ENCODE peak calls at places on chromosomes 5 and 9, in five cellular contexts. V is HT1080, M is coronary artery, E is NCI-H1092, Y is AG08396. G is an unnamed sample.

GRCh38 chr5:107378218-107378899 is 292.4 kb downstream of the EFNA5 start:
- DNase-seq in V (peak; percentile 61), M (no peak), E (no peak), Y (no peak), G (no peak)

GRCh38 chr9:136722969-136723356 is 10.6 kb downstream of the DIPK1B start:
- DNase-seq in V (peak; percentile 53), M (no peak), E (no peak), Y (no peak), G (no peak)

GRCh38 chr5:168030911-168031310 is 260.5 kb upstream of the WWC1 start:
- DNase-seq in V (no peak), M (no peak), E (no peak), Y (no peak), G (no peak)

GRCh38 chr5:124649548-124650501 is 96.6 kb downstream of the ZNF608 start:
- DNase-seq in V (peak; percentile 94), M (no peak), E (peak; percentile 72), Y (peak; percentile 79), G (peak; percentile 91)

GRCh38 chr9:76161103-76161502 is 233.1 kb downstream of the RFK start:
- DNase-seq in V (no peak), M (no peak), E (no peak), Y (no peak), G (no peak)

GRCh38 chr9:83327323-83327722 is 210.9 kb downstream of the FRMD3 start:
- DNase-seq in V (no peak), M (no peak), E (no peak), Y (no peak), G (no peak)

GRCh38 chr5:149217802-149218153 is 53.9 kb upstream of the AFAP1L1 start:
- DNase-seq in V (no peak), M (no peak), E (peak; percentile 26), Y (no peak), G (no peak)

GRCh38 chr5:156515799-156516198 is 188.8 kb downstream of the SGCD start:
- DNase-seq in V (no peak), M (no peak), E (no peak), Y (no peak), G (no peak)

GRCh38 chr5:150559701-150560100 is 51.8 kb downstream of the NDST1 start:
- DNase-seq in V (no peak), M (no peak), E (no peak), Y (no peak), G (peak; percentile 34)

GRCh38 chr9:86099695-86100364 is 472 bp upstream of the GOLM1 start:
- DNase-seq in V (peak; percentile 35), M (no peak), E (no peak), Y (peak; percentile 66), G (no peak)

GRCh38 chr5:41289970-41290464 is 76.7 kb upstream of the C6 start:
- DNase-seq in V (no peak), M (no peak), E (no peak), Y (no peak), G (no peak)

GRCh38 chr9:121200346-121200745 is 1.3 kb downstream of the RAB14 start:
- DNase-seq in V (no peak), M (no peak), E (no peak), Y (no peak), G (no peak)

GRCh38 chr5:68778467-68778866 is 315.3 kb upstream of the SLC30A5 start:
- DNase-seq in V (no peak), M (no peak), E (no peak), Y (no peak), G (no peak)

GRCh38 chr9:5971740-5972139 is 43.7 kb downstream of the RANBP6 start:
- DNase-seq in V (peak; percentile 44), M (no peak), E (no peak), Y (no peak), G (no peak)

GRCh38 chr5:148957591-148958202 is 105.2 kb downstream of the SH3TC2 start:
- DNase-seq in V (peak; percentile 61), M (no peak), E (no peak), Y (peak; percentile 47), G (no peak)

G was measured in kidney epithelial cell.